ENCODE peak calls at places on chromosome 12, in eight cellular contexts. Q is effector CD4-positive, alpha-beta T cell; Y is amygdala; J is Calu3; A is activated naive CD8-positive, alpha-beta T cell treated with anti-CD3 and anti-CD28 coated beads, Interleukin-2, amount 50 U/mL, for 24 hours; D is activated CD8-positive, alpha-beta memory T cell treated with anti-CD3 and anti-CD28 coated beads for 4 hours; C is stimulated activated naive B cell treated with anti-CD40 and anti-IgM and Interleukin-4, amounts not matched to agents 10 μg/mL and 1 μg/mL and 100 μg/mL, for 72 hours; W is HuH-7.5. T is an unnamed sample.

GRCh38 chr12:115857160-115857920 is 420.2 kb downstream of the MED13L start:
- DNase-seq in W (no peak), A (no peak), C (no peak), Y (no peak), J (peak), D (no peak), Q (no peak), T (no peak)

GRCh38 chr12:124938066-124938465 is 23.6 kb upstream of the UBC start:
- DNase-seq in D (no peak), C (no peak), A (no peak), J (no peak), Y (no peak), Q (no peak), W (no peak), T (no peak)

GRCh38 chr12:123948401-123949117 is 24.1 kb downstream of the CCDC92 start:
- DNase-seq in J (no peak), Y (no peak), D (no peak), C (no peak), A (no peak), W (no peak), Q (no peak), T (no peak)

GRCh38 chr12:122021193-122021821 is 377 bp upstream of the BCL7A start:
- DNase-seq in A (no peak), W (no peak), Y (no peak), D (no peak), J (peak), Q (no peak), C (no peak), T (no peak)

GRCh38 chr12:124480469-124481256 is 86.7 kb downstream of the NCOR2 start:
- DNase-seq in A (peak), J (peak), D (no peak), C (peak), Q (no peak), W (no peak), Y (no peak), T (no peak)

GRCh38 chr12:46446645-46447044 is 74.1 kb upstream of the SLC38A2 start:
- DNase-seq in W (no peak), Q (no peak), J (no peak), D (no peak), Y (no peak), C (no peak), A (no peak), T (no peak)

GRCh38 chr12:126095748-126096510 is 1030.7 kb downstream of the AACS start:
- DNase-seq in C (no peak), J (no peak), W (no peak), Y (no peak), D (no peak), A (no peak), Q (no peak), T (no peak)

GRCh38 chr12:130634866-130635265 is 81.2 kb downstream of the RIMBP2 start:
- DNase-seq in W (no peak), D (no peak), C (no peak), Y (no peak), A (no peak), J (no peak), Q (no peak), T (no peak)

GRCh38 chr12:87140257-87140656 is 884.1 kb upstream of the MGAT4C start:
- DNase-seq in C (no peak), A (no peak), Q (no peak), D (no peak), W (no peak), J (no peak), Y (no peak), T (no peak)

GRCh38 chr12:83960767-83961166 is 951.8 kb downstream of the SLC6A15 start:
- DNase-seq in W (no peak), A (no peak), Q (no peak), Y (no peak), D (no peak), J (no peak), C (no peak), T (no peak)

GRCh38 chr12:6387541-6387940 is 3.6 kb downstream of the LTBR start:
- DNase-seq in A (no peak), W (no peak), Y (no peak), C (no peak), J (no peak), Q (no peak), D (no peak), T (no peak)

GRCh38 chr12:123089125-123089524 is 61.8 kb downstream of the PITPNM2 start:
- DNase-seq in C (no peak), Q (no peak), A (no peak), W (no peak), J (no peak), Y (no peak), D (no peak), T (peak)

GRCh38 chr12:50625029-50625875 is 120.5 kb downstream of the DIP2B start:
- DNase-seq in Q (no peak), A (no peak), J (no peak), D (no peak), Y (no peak), C (no peak), W (no peak), T (no peak)

GRCh38 chr12:9969673-9970072 is 1.5 kb upstream of the CLEC12A start:
- DNase-seq in C (no peak), A (no peak), Q (no peak), W (peak), D (no peak), J (no peak), Y (no peak), T (no peak)

GRCh38 chr12:111393700-111394275 is 11.9 kb upstream of the SH2B3 start:
- DNase-seq in Q (no peak), A (no peak), J (no peak), W (no peak), D (no peak), C (no peak), Y (no peak), T (peak)

GRCh38 chr12:115897718-115898117 is 379.8 kb downstream of the MED13L start:
- DNase-seq in Y (no peak), C (no peak), W (no peak), A (no peak), Q (no peak), D (no peak), J (no peak), T (no peak)

GRCh38 chr12:30996255-30996654 is 69.7 kb downstream of the TSPAN11 start:
- DNase-seq in C (no peak), J (no peak), Q (no peak), D (no peak), W (no peak), A (no peak), Y (no peak), T (no peak)

GRCh38 chr12:93894391-93895095 is 217.4 kb downstream of the CRADD start:
- DNase-seq in Y (peak), W (no peak), C (no peak), A (no peak), Q (no peak), J (no peak), D (no peak), T (peak)

GRCh38 chr12:613996-614726 is 49.1 kb downstream of the NINJ2 start:
- DNase-seq in A (peak), J (peak), D (no peak), W (no peak), Q (no peak), Y (no peak), C (no peak), T (no peak)

GRCh38 chr12:54596526-54596946 is 8.1 kb upstream of the PPP1R1A start:
- DNase-seq in Y (no peak), W (no peak), C (no peak), D (no peak), Q (peak), A (peak), J (peak), T (peak)

GRCh38 chr12:45577844-45578399 is 151.6 kb upstream of the ARID2 start:
- DNase-seq in W (no peak), Q (no peak), Y (no peak), J (no peak), A (no peak), D (no peak), C (no peak), T (no peak)

GRCh38 chr12:22088886-22089285 is 42.9 kb downstream of the CMAS start:
- DNase-seq in A (no peak), D (no peak), Q (no peak), J (no peak), Y (no peak), C (no peak), W (no peak), T (no peak)

GRCh38 chr12:62900686-62901272 is 34.2 kb downstream of the PPM1H start:
- DNase-seq in D (no peak), A (no peak), C (no peak), J (peak), Q (no peak), W (peak), Y (no peak), T (no peak)